ENCODE peak calls at places on chromosome 3, in five cellular contexts. U, L, G, Z and Q are unnamed samples.

GRCh38 chr3:48236531-48236930 is 4.4 kb upstream of the ZNF589 start:
- DNase-seq in U (no peak), L (no peak), G (no peak), Z (peak), Q (no peak)

GRCh38 chr3:126465928-126466564 is 9.6 kb downstream of the ZXDC start:
- DNase-seq in U (no peak), L (no peak), G (no peak), Z (no peak), Q (no peak)

GRCh38 chr3:139523718-139524117 is 15.8 kb downstream of the RBP1 start:
- DNase-seq in U (no peak), L (no peak), G (no peak), Z (no peak), Q (no peak)

GRCh38 chr3:50523170-50523865 is 19.9 kb upstream of the CACNA2D2 start:
- DNase-seq in U (no peak), L (no peak), G (no peak), Z (no peak), Q (no peak)

GRCh38 chr3:195701042-195701910 is 19.5 kb upstream of the MUC20 start:
- DNase-seq in U (no peak), L (no peak), G (no peak), Z (no peak), Q (no peak)

GRCh38 chr3:124007186-124007585 is 15.3 kb upstream of the ROPN1 start:
- DNase-seq in U (no peak), L (no peak), G (no peak), Z (no peak), Q (no peak)

GRCh38 chr3:131174752-131175151 is 148.1 kb downstream of the NEK11 start:
- DNase-seq in U (no peak), L (no peak), G (peak), Z (no peak), Q (no peak)

GRCh38 chr3:17195856-17196604 is 311.3 kb downstream of the PLCL2 start:
- DNase-seq in U (no peak), L (no peak), G (peak), Z (no peak), Q (no peak)

GRCh38 chr3:128806588-128806987 is 72.8 kb upstream of the ACAD9 start:
- DNase-seq in U (no peak), L (no peak), G (no peak), Z (no peak), Q (no peak)

GRCh38 chr3:111292117-111292516 is 220.5 kb downstream of the NECTIN3 start:
- DNase-seq in U (no peak), L (no peak), G (no peak), Z (no peak), Q (no peak)

GRCh38 chr3:14935577-14936345 is 11.6 kb upstream of the NR2C2 start:
- DNase-seq in U (no peak), L (no peak), G (no peak), Z (no peak), Q (no peak)

GRCh38 chr3:174466471-174467054 is 392.6 kb upstream of the NAALADL2 start:
- DNase-seq in U (no peak), L (no peak), G (no peak), Z (no peak), Q (no peak)

GRCh38 chr3:152267831-152268500 is 763 bp upstream of the MBNL1 start:
- DNase-seq in U (no peak), L (no peak), G (no peak), Z (no peak), Q (no peak)

GRCh38 chr3:108132727-108133373 is 42.0 kb upstream of the CD47 start:
- DNase-seq in U (no peak), L (no peak), G (no peak), Z (no peak), Q (no peak)

GRCh38 chr3:33592999-33593398 is 125.1 kb downstream of the CLASP2 start:
- DNase-seq in U (no peak), L (no peak), G (no peak), Z (no peak), Q (no peak)
- TF ChIP-seq FOXM1 in U (no peak), L (no peak), G (no peak), Z (no peak), Q (no peak)

GRCh38 chr3:120039642-120040610 is 54.3 kb downstream of the GSK3B start:
- DNase-seq in U (peak), L (no peak), G (no peak), Z (no peak), Q (no peak)

DNA sequence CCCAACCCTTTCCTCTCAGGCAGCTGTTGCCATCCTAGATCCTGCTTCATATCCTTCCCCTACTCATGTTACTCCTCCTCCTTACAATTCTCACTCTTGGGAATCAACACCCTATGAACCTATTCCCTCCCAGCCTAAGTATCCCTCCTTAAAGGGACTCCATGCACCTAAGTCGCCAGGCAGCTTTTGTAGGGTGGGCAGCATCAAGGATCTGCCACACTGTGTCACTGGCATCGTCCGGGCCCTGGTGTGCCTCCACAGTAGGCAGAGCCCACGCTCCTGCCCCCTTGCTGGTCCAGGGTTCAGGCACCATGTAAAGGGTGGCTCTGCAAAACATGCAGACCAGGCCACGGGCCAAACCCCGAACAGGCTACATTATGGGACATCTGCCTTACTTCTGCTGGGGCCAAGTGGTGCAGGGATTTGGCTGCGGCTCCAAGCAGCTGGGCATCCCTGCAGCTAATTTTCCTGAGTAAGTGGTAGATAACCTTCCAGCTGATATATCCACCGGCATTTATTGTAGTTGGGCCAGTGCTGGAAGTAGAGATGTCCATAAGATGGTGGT is 53.4 kb downstream of the GSK3B start:
- DNase-seq in U (no peak), L (no peak), G (no peak), Z (no peak), Q (no peak)
- TF ChIP-seq FOXM1 in U (no peak), L (no peak), G (no peak), Z (no peak), Q (no peak)

GRCh38 chr3:157131861-157132260 is 28.1 kb downstream of the CCNL1 start:
- DNase-seq in U (no peak), L (no peak), G (no peak), Z (no peak), Q (no peak)

GRCh38 chr3:157129782-157130137 is 30.2 kb downstream of the CCNL1 start:
- DNase-seq in U (no peak), L (no peak), G (no peak), Z (no peak), Q (no peak)

GRCh38 chr3:157132341-157132740 is 27.6 kb downstream of the CCNL1 start:
- DNase-seq in U (no peak), L (no peak), G (no peak), Z (no peak), Q (no peak)

GRCh38 chr3:157130138-157130880 is 29.6 kb downstream of the CCNL1 start:
- DNase-seq in U (peak), L (peak), G (no peak), Z (peak), Q (peak)

DNA sequence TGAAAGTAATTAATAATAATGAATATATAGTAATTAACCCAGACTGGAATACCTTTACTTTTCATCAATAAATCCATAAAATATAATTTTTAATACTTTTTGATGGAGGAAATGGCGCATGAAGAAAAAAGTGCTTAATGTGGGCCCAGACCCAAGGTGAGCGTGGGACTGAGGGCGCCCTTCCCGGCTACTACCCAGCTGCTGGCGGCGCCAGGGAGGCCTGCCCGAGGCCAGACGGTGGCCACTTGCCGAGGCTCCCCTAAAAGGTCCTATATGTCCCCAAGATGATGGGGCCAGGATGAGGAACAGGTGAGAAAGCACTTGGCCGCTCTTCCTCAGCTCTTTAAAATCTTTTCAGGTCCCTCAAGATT is 29.1 kb downstream of the CCNL1 start:
- DNase-seq in U (no peak), L (no peak), G (no peak), Z (no peak), Q (no peak)
- TF ChIP-seq FOXM1 in U (no peak), L (no peak), G (no peak), Z (no peak), Q (no peak)

DNA sequence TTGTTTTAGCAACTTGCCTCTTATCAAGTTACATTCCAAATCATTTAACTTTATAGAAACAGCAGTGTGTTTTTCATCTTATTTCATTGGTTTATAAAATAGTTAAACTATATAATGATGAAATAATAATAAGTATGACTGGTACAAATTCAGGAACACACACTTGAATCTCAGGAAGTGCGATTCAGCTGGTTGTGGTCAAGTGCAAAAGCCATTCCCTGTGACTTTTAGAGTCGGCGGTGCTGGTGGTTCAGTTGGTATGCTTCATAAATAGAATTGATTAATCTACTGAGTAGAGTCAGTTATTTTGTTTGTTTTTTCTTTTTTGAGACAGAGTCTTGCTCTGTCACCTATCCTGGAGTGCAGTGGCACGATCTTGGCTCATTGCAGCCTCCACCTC is 22.7 kb downstream of the SACM1L start:
- DNase-seq in U (no peak), L (no peak), G (no peak), Z (no peak), Q (no peak)
- TF ChIP-seq FOXM1 in U (no peak), L (no peak), G (no peak), Z (no peak), Q (no peak)

GRCh38 chr3:99641480-99641879 is 3.1 kb downstream of the COL8A1 start:
- DNase-seq in U (no peak), L (no peak), G (no peak), Z (no peak), Q (no peak)

GRCh38 chr3:99638244-99638948 is at the start of gene COL8A1:
- DNase-seq in U (no peak), L (no peak), G (no peak), Z (no peak), Q (peak)

GRCh38 chr3:99640214-99640851 is 1.9 kb downstream of the COL8A1 start:
- DNase-seq in U (no peak), L (no peak), G (no peak), Z (no peak), Q (no peak)

GRCh38 chr3:99637381-99638111 is 848 bp upstream of the COL8A1 start:
- DNase-seq in U (no peak), L (peak), G (no peak), Z (no peak), Q (peak)

DNA sequence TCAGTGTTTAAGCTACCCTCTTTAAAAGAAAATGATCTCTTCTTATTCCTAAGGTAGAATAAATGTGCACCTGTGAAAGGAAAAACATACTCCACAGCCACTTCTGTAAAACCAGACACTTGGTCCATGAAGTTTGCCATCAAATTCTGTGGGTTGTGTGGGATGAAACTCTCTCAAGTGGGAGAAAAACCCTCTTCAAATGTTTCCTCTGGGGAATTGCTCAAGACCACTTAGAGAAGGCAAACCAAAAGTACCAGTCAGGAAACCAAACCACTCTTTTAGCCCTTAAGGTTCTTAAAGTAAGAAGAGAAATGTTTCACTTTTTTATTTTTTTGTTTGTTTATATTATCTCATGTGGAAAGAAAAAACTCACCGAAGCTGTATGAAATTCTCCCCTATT is 1.2 kb downstream of the COL8A1 start:
- DNase-seq in U (no peak), L (no peak), G (no peak), Z (no peak), Q (no peak)
- TF ChIP-seq FOXM1 in U (no peak), L (no peak), G (no peak), Z (no peak), Q (no peak)